ENCODE peak calls at places on chromosomes 1 and 21, in four cellular contexts. D is astrocyte of the cerebellum, O is brain microvascular endothelial cell, J is heart left ventricle. G is an unnamed sample.

GRCh38 chr1:111743679-111744101 is 4.5 kb upstream of the INKA2 start:
- DNase-seq in D (no peak), O (peak; percentile 75), J (no peak), G (no peak)

GRCh38 chr1:110307239-110307974 is 31.8 kb upstream of the RBM15 start:
- DNase-seq in D (no peak), O (no peak), J (no peak), G (no peak)

GRCh38 chr1:155093938-155094621 is 15.4 kb downstream of the EFNA3 start:
- DNase-seq in D (peak; percentile 22), O (no peak), J (peak; percentile 73), G (no peak)

GRCh38 chr21:45109831-45110492 is 35.6 kb downstream of the ADARB1 start:
- DNase-seq in D (no peak), O (peak; percentile 56), J (peak; percentile 48), G (no peak)

GRCh38 chr1:21296509-21297354 is 6.5 kb upstream of the ECE1 start:
- DNase-seq in D (no peak), O (no peak), J (no peak), G (no peak)

GRCh38 chr21:29721964-29722363 is 217.8 kb downstream of the GRIK1 start:
- DNase-seq in D (no peak), O (no peak), J (no peak), G (no peak)

GRCh38 chr1:147837845-147838363 is 64.7 kb upstream of the GJA8 start:
- DNase-seq in D (no peak), O (no peak), J (no peak), G (no peak)

GRCh38 chr1:77888429-77889239 is at the start of gene NEXN:
- DNase-seq in D (peak; percentile 66), O (peak; percentile 76), J (peak; percentile 85), G (peak; percentile 38)

GRCh38 chr1:153534226-153534932 is 1.4 kb downstream of the S100A6 start:
- DNase-seq in D (no peak), O (no peak), J (no peak), G (no peak)

GRCh38 chr1:47587891-47588582 is 150.2 kb downstream of the FOXD2 start:
- DNase-seq in D (no peak), O (peak; percentile 28), J (peak; percentile 69), G (no peak)

DNA sequence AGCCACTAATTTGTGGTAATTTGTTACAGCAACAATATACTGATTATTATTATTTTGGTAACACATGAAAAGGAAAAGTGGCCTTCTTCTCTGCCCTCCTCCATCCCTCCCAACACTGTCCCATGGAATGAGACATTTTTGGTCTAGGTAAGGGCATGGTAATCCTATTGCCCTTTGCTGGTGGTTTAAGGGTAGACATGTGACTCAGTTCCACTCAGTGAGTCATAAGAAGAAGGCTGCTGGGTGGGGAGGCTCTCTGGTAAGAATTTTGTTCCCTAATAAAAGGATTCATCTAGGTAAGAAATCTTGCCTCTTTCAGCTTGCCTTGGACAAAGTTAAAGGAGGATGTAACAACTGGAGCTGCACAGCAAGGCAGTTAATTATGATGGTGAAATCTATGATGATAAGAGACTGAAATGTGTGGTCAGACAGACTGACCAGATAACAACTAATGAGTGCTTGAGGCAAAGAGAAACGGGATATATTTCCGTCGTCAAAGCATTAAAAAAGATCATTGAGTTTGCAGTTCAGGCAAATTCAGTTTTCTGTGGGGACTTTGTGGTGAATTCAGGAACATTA is 232.0 kb upstream of the KCNK2 start:
- DNase-seq in D (no peak), O (no peak), J (no peak), G (no peak)
- H3K4me3 ChIP-seq in D (no peak overlapping the region), O (no peak overlapping the region), J (no peak overlapping the region), G (no peak overlapping the region)

DNA sequence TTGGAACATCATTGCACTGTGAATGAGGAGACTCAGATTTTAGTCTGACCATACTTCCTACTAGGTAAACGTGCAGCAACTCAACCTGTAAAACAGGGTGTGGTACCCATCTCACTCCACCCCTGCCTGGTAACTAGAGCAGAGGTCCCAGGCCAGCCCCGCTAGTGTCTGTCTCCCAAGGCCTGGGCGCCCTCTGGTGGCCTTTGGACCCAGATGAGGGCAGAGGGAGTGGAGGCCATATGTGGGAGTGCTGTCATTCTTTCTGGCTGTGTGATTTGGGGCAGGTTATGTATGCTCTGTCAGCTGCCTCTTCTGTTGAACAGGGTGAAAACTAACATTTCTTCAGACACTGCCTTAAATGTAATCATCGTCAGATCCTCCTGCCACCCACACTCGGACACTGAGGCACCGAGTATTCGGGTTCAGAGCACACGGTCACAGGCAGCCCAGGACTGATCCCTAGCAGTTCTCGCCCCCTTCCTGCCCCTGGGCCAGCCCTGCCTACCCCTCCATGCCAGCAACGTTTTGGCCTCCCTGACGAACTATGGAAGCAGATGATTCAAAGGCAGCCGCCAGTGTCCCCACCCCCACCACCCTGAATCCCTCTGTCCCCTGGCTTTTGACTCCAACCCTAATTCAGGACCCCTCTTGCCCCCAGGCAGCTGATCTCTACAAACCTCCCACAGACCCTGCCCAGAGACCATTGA is 76.0 kb downstream of the CD247 start:
- DNase-seq in D (peak; percentile 40), O (peak; percentile 59), J (peak; percentile 79), G (peak; percentile 17)
- TF ChIP-seq CTCF in D (peak; percentile 89), O (peak; percentile 90), J (peak; percentile 79), G (peak; percentile 94)

GRCh38 chr1:247110627-247111258 is 6.6 kb upstream of the ZNF669 start:
- DNase-seq in D (no peak), O (no peak), J (no peak), G (peak; percentile 22)

GRCh38 chr1:247111259-247111635 is 7.1 kb upstream of the ZNF669 start:
- DNase-seq in D (no peak), O (no peak), J (no peak), G (no peak)

GRCh38 chr1:247112479-247112781 is 8.3 kb upstream of the ZNF669 start:
- DNase-seq in D (no peak), O (no peak), J (no peak), G (no peak)

GRCh38 chr1:247113094-247113497 is 8.9 kb upstream of the ZNF669 start:
- DNase-seq in D (peak; percentile 8), O (no peak), J (no peak), G (no peak)

DNA sequence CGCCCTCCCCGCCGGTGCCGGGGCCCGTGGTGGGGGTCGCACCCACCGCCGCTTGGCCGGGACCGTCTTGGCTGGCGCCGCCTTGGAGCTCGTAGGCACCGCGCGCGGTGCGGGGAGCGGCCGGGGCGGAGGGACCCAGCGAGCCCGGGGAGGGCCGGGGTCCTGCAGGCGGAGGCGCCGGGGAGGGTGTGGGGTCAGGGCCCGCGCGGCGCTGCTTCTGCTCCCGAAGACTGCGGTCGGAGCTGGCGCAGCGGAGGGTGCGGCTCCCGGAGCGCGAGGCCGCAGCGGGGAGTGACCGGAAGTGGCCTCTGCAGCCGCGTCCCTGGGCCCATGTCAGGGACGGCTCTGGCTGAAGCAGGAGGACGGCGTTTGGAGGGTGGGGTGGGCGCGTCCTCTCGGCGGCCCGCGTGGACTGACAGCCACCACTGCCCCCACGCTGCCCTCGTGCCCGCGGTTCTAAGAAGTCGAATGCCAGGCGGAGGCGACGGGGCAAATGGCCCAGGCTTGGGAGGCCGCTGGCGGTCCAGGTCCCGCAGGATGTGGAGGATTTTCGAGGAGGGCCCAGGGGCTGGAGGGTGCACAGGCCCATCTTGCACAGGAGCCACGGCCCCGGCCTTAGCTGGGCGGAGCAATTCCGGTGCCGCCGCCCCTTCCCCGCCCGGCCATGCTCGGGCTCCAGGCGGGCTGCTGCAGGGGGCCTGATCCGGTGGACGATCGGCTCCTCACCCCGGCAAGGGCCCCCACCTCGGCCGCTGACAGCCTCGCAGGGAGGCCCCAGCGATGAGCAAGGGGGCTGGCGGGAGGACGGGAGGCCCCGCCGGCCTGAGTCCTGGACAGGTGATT is 7.7 kb upstream of the ZNF669 start:
- DNase-seq in D (no peak), O (no peak), J (peak; percentile 70), G (no peak)
- H3K4me3 ChIP-seq in D (peak overlapping the region; percentile 50), O (peak overlapping the region; percentile 60), J (peak overlapping the region; percentile 60), G (peak overlapping the region; percentile 56)

DNA sequence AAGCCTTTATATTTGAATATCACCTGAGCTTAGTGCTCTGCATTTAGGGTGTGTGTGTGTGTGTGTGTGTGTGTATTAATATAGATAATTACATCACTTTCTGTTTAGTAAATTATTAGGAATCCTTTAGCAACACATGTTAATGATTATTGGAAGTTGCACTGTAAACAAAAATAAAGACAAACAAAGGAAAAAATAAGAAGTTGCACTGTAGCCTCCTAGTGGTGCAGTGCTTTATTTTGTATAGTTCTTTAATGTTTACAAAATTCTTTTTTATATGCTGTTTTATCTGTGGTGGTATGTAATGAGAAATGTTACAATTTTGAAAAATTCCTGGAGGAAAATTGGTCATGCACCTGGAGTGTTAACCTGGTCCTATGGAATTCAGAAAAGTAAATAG is 69.2 kb downstream of the UBE4B start:
- DNase-seq in D (no peak), O (no peak), J (no peak), G (no peak)
- TF ChIP-seq CTCF in D (no peak), O (no peak), J (no peak), G (peak; percentile 23)

DNA sequence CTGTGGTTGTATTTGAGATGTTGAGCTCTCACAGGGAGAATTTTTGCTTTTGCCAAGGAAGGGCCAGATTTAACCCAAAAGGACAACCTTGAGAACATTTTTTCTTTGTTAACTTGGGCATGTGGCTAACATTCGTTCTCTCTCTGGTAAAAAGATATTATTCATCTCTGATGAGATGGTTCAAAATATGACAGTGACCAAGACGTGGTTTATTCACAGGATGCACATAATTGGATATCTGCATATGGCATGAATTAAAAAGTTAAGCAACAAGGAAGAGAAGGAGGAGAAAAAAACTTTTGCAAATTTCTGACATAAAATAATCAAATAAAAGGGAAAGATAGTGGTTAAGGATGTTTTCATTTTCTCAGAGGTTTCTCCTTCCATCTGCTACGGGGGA is 43.1 kb upstream of the BCL10 start:
- DNase-seq in D (no peak), O (no peak), J (no peak), G (no peak)
- H3K4me3 ChIP-seq in D (no peak overlapping the region), O (no peak overlapping the region), J (no peak overlapping the region), G (no peak overlapping the region)

GRCh38 chr21:40355076-40355475 is 487.8 kb downstream of the PCP4 start:
- DNase-seq in D (no peak), O (no peak), J (no peak), G (no peak)
- TF ChIP-seq CTCF in D (no peak), O (no peak), J (no peak), G (no peak)

G was measured in retinal pigment epithelial cell.